ENCODE peak calls at places on chromosomes 5 and 9, in seven cellular contexts. F, H, N, U, D, V and G are unnamed samples.
A peak's percentile ranks its signal among the peaks of the same experiment; 100 is the strongest.

GRCh38 chr5:104355350-104355749 is 792.8 kb upstream of the NUDT12 start:
- DNase-seq in F (no peak), H (no peak), N (no peak), U (no peak), D (no peak), V (no peak), G (no peak)

GRCh38 chr5:135605221-135605620 is 26.4 kb upstream of the CXCL14 start:
- DNase-seq in F (no peak), H (no peak), N (no peak), U (no peak), D (no peak), V (no peak), G (no peak)

GRCh38 chr5:9363026-9363793 is 182.7 kb downstream of the SEMA5A start:
- DNase-seq in F (no peak), H (no peak), N (no peak), U (no peak), D (no peak), V (no peak), G (no peak)

GRCh38 chr9:82406714-82407113 is 418.1 kb downstream of the SPATA31D1 start:
- DNase-seq in F (no peak), H (no peak), N (no peak), U (no peak), D (no peak), V (no peak), G (no peak)

GRCh38 chr5:115801152-115801551 is 15.3 kb downstream of the CDO1 start:
- DNase-seq in F (no peak), H (no peak), N (no peak), U (no peak), D (no peak), V (no peak), G (no peak)

GRCh38 chr5:180438785-180439780 is 55.1 kb upstream of the CNOT6 start:
- DNase-seq in F (peak; percentile 14), H (no peak), N (no peak), U (no peak), D (no peak), V (no peak), G (no peak)

GRCh38 chr9:6644346-6645152 is 980 bp downstream of the GLDC start:
- DNase-seq in F (no peak), H (no peak), N (no peak), U (peak; percentile 31), D (no peak), V (no peak), G (no peak)

GRCh38 chr9:94950733-94951590 is 224.5 kb downstream of the AOPEP start:
- DNase-seq in F (peak; percentile 58), H (no peak), N (no peak), U (no peak), D (no peak), V (no peak), G (no peak)

GRCh38 chr9:131757549-131757948 is 17.7 kb upstream of the RAPGEF1 start:
- DNase-seq in F (no peak), H (no peak), N (no peak), U (no peak), D (no peak), V (no peak), G (no peak)

GRCh38 chr5:128711216-128711615 is 173.2 kb upstream of the FBN2 start:
- DNase-seq in F (no peak), H (no peak), N (no peak), U (no peak), D (no peak), V (no peak), G (no peak)

GRCh38 chr9:96006961-96007360 is 131.5 kb downstream of the ERCC6L2 start:
- DNase-seq in F (no peak), H (no peak), N (no peak), U (no peak), D (no peak), V (no peak), G (no peak)

GRCh38 chr9:36603006-36603405 is 30.3 kb downstream of the MELK start:
- DNase-seq in F (no peak), H (no peak), N (no peak), U (no peak), D (no peak), V (peak; percentile 7), G (no peak)

GRCh38 chr9:9522406-9522805 is 1090.4 kb downstream of the PTPRD start:
- DNase-seq in F (no peak), H (no peak), N (no peak), U (no peak), D (no peak), V (no peak), G (no peak)

GRCh38 chr9:77013932-77014596 is 5.4 kb upstream of the FOXB2 start:
- DNase-seq in F (no peak), H (no peak), N (no peak), U (no peak), D (no peak), V (no peak), G (no peak)

GRCh38 chr5:14812166-14812565 is 59.4 kb downstream of the ANKH start:
- DNase-seq in F (no peak), H (no peak), N (no peak), U (no peak), D (no peak), V (no peak), G (no peak)